ENCODE peak calls at places on chromosomes 16 and 17, in eight cellular contexts. P is transverse colon, Q is GM23338, G is sigmoid colon, L is breast epithelium, J is stomach, W is suprapubic skin, F is H1. K is an unnamed sample.
A peak's percentile ranks its signal among the peaks of the same experiment; 100 is the strongest.

GRCh38 chr16:52450906-52451305 is 96.0 kb downstream of the TOX3 start:
- DNase-seq in F (no peak), W (no peak), Q (no peak), J (no peak), G (no peak), L (no peak), P (no peak), K (no peak)

GRCh38 chr16:50573947-50574751 is 26.0 kb downstream of the NKD1 start:
- DNase-seq in G (no peak), P (no peak), Q (no peak), W (no peak), L (no peak), F (no peak), J (no peak), K (no peak)

GRCh38 chr17:67448449-67448848 is 71.4 kb downstream of the PITPNC1 start:
- DNase-seq in P (no peak), G (no peak), J (no peak), F (no peak), W (no peak), L (no peak), Q (no peak), K (no peak)

GRCh38 chr17:74525781-74526288 is 5.4 kb downstream of the CD300LB start:
- DNase-seq in W (peak; percentile 24), P (no peak), Q (no peak), L (peak; percentile 14), G (no peak), F (no peak), J (peak; percentile 15), K (no peak)

GRCh38 chr17:62966426-62967110 is 533 bp downstream of the TANC2 start:
- DNase-seq in L (no peak), F (peak; percentile 69), G (no peak), J (peak; percentile 64), Q (peak; percentile 30), P (peak; percentile 74), W (peak; percentile 72), K (peak; percentile 9)

GRCh38 chr16:54283735-54284318 is 2.8 kb downstream of the IRX3 start:
- DNase-seq in J (no peak), W (no peak), L (no peak), F (peak; percentile 58), P (no peak), Q (peak; percentile 26), G (no peak), K (peak; percentile 14)

GRCh38 chr16:58960034-58960433 is 225.9 kb upstream of the GOT2 start:
- DNase-seq in P (no peak), Q (peak; percentile 30), F (no peak), G (no peak), J (no peak), L (no peak), W (no peak), K (no peak)

GRCh38 chr16:22217890-22218730 is 12.0 kb downstream of the EEF2K start:
- DNase-seq in L (no peak), P (no peak), Q (peak; percentile 41), J (no peak), W (no peak), G (peak; percentile 82), F (no peak), K (no peak)

GRCh38 chr17:17206913-17207368 is 808 bp upstream of the PLD6 start:
- DNase-seq in J (no peak), P (no peak), G (no peak), W (no peak), F (no peak), Q (no peak), L (no peak), K (no peak)

GRCh38 chr17:8707232-8707590 is 37.4 kb downstream of the CCDC42 start:
- DNase-seq in W (no peak), G (no peak), Q (no peak), J (no peak), P (no peak), F (no peak), L (no peak), K (no peak)

GRCh38 chr16:87686697-87687570 is 78.9 kb downstream of the KLHDC4 start:
- DNase-seq in F (no peak), G (no peak), P (no peak), W (no peak), J (no peak), Q (no peak), L (no peak), K (no peak)

GRCh38 chr17:16215965-16216316 is 607 bp upstream of the NCOR1 start:
- DNase-seq in J (no peak), G (no peak), P (peak; percentile 63), W (no peak), Q (peak; percentile 78), L (no peak), F (no peak), K (peak; percentile 70)

GRCh38 chr16:2779978-2780898 is 3.2 kb upstream of the ELOB start:
- DNase-seq in P (peak; percentile 6), W (peak; percentile 56), L (peak; percentile 40), F (no peak), Q (no peak), G (peak; percentile 48), J (no peak), K (no peak)

GRCh38 chr17:48729335-48730239 is 1.0 kb upstream of the HOXB13 start:
- DNase-seq in W (peak; percentile 50), J (no peak), F (no peak), Q (no peak), G (peak; percentile 56), P (no peak), L (no peak), K (no peak)

GRCh38 chr17:37212184-37212583 is 163.6 kb upstream of the C17orf78 start:
- DNase-seq in F (no peak), J (no peak), W (no peak), G (no peak), L (no peak), P (no peak), Q (no peak), K (no peak)

GRCh38 chr16:81754810-81755209 is 24.3 kb upstream of the PLCG2 start:
- DNase-seq in F (no peak), J (no peak), Q (no peak), P (no peak), W (no peak), G (no peak), L (no peak), K (no peak)

GRCh38 chr16:30353438-30354129 is 1.5 kb downstream of the CD2BP2 start:
- DNase-seq in P (peak; percentile 15), Q (no peak), W (no peak), F (no peak), G (no peak), L (peak; percentile 49), J (no peak), K (no peak)
- H3K27ac ChIP-seq in P (peak overlapping the region; percentile 98), Q (no peak overlapping the region), W (peak overlapping the region; percentile 95), F (no peak overlapping the region), G (peak overlapping the region; percentile 97), L (peak overlapping the region; percentile 98), J (peak overlapping the region; percentile 95), K (no peak overlapping the region)

GRCh38 chr17:4583796-4584124 is 569 bp upstream of the SMTNL2 start:
- DNase-seq in J (no peak), P (no peak), L (no peak), G (no peak), W (no peak), Q (peak; percentile 74), F (peak; percentile 74), K (no peak)
- TF ChIP-seq CTCF in J (no peak), P (no peak), L (no peak), G (no peak), W (peak; percentile 16), Q (peak; percentile 38), F (peak; percentile 61), K (no peak)

GRCh38 chr16:24643489-24643888 is 86.0 kb upstream of the TNRC6A start:
- DNase-seq in L (no peak), G (no peak), W (no peak), P (no peak), Q (no peak), F (no peak), J (no peak), K (no peak)

GRCh38 chr16:24646646-24646995 is 82.8 kb upstream of the TNRC6A start:
- DNase-seq in J (no peak), W (no peak), L (no peak), F (no peak), Q (no peak), G (no peak), P (no peak), K (no peak)

GRCh38 chr16:24645739-24646645 is 83.5 kb upstream of the TNRC6A start:
- DNase-seq in F (no peak), Q (no peak), L (no peak), P (no peak), G (peak; percentile 67), J (no peak), W (no peak), K (no peak)
- TF ChIP-seq POLR2AphosphoS5 in F (no peak), Q (no peak), L (no peak), P (peak; percentile 75), G (peak; percentile 85), J (peak; percentile 80), W (peak; percentile 4), K (no peak)

DNA sequence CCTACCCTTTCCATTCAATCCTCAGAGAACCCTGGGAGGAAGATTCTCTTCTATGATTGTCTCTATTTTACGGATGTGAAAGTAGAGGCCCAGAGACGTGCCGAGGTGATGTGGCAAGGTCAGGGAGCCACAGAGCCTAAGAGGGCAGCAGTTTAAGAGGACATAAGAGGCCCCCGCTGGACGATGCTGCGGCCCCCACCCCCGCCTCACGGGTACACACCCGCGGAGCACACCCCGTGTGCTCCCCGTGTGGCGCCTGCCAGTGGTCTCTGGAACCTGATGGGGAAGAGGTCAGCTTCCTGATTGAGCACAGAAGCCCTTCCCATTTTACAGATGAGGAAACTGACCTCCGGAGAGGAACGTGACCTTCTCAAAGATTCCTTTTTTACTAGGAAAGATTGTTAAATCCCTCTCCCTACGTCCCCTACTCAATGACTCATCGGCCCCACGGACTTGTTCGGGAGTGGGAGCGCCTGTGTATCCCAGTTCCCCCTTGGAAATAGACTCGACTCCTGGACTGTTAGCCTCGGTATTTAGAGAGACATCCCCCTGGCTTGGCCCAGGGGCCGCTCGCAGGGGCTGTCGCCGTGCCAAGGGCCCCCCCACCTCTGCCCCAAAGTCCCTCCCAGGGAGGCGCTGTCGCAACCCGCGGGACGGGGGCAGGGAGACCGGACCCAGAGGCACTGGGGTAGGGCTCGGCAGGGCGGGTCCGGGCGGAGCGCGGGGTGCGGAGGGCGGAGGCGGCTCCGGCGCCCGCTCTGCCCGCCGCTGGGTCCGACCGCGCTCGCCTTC is at the start of gene ABCC3:
- DNase-seq in P (peak; percentile 85), F (peak; percentile 73), W (peak; percentile 77), G (no peak), Q (no peak), L (peak; percentile 65), J (peak; percentile 75), K (no peak)
- H3K27ac ChIP-seq in P (peak within 1 kb of the TSS; percentile 78), F (no peak within 1 kb of the TSS), W (no peak within 1 kb of the TSS), G (no peak within 1 kb of the TSS), Q (no peak within 1 kb of the TSS), L (peak within 1 kb of the TSS; percentile 42), J (peak within 1 kb of the TSS; percentile 89), K (no peak within 1 kb of the TSS)